ENCODE peak calls at places on chromosome 5, in ten cellular contexts. A is suprapubic skin, P is BJ, N is heart right ventricle, M is SK-N-SH, W is A673, U is psoas muscle, Z is endothelial cell of umbilical vein, G is fibroblast of lung, C is kidney epithelial cell. E is an unnamed sample.

GRCh38 chr5:91059409-91059808 is 323.7 kb downstream of the ARRDC3 start:
- DNase-seq in M (no peak), A (no peak), P (no peak), Z (peak; percentile 40), C (no peak), U (no peak), G (no peak), W (no peak), N (no peak), E (no peak)

GRCh38 chr5:66477591-66477990 is 118.6 kb upstream of the MAST4 start:
- DNase-seq in P (no peak), C (no peak), N (peak; percentile 23), W (no peak), Z (no peak), U (no peak), M (no peak), A (no peak), G (no peak), E (no peak)

GRCh38 chr5:98428806-98429205 is 344.7 kb upstream of the RGMB start:
- DNase-seq in M (no peak), G (peak; percentile 74), Z (peak; percentile 54), A (no peak), W (no peak), C (no peak), N (no peak), U (no peak), P (peak; percentile 50), E (peak; percentile 46)

GRCh38 chr5:119367502-119368237 is 11.9 kb downstream of the TNFAIP8 start:
- DNase-seq in C (no peak), M (no peak), P (no peak), U (no peak), W (no peak), N (no peak), Z (peak; percentile 75), A (no peak), G (peak; percentile 64), E (no peak)

GRCh38 chr5:68725905-68726683 is 367.7 kb upstream of the SLC30A5 start:
- DNase-seq in W (no peak), P (no peak), U (no peak), M (no peak), N (no peak), C (no peak), Z (no peak), G (no peak), A (no peak), E (no peak)

GRCh38 chr5:3210531-3210930 is 385.1 kb upstream of the IRX1 start:
- DNase-seq in P (no peak), Z (no peak), A (no peak), C (no peak), W (no peak), U (no peak), M (no peak), G (no peak), N (no peak), E (peak; percentile 53)

GRCh38 chr5:151150484-151151262 is 6.9 kb downstream of the ANXA6 start:
- DNase-seq in U (peak; percentile 73), N (peak; percentile 44), C (no peak), A (no peak), P (no peak), Z (peak; percentile 38), G (peak; percentile 21), W (peak; percentile 50), M (peak; percentile 42), E (peak; percentile 62)

GRCh38 chr5:154168395-154168794 is 22.1 kb upstream of the GALNT10 start:
- DNase-seq in Z (no peak), W (no peak), M (no peak), N (no peak), A (no peak), U (peak; percentile 52), C (no peak), G (no peak), P (no peak), E (no peak)

GRCh38 chr5:146721073-146721830 is 157.3 kb downstream of the PPP2R2B start:
- DNase-seq in G (peak; percentile 30), N (no peak), W (no peak), U (no peak), M (peak; percentile 38), Z (no peak), A (no peak), C (no peak), P (no peak), E (no peak)

GRCh38 chr5:135215617-135215995 is 181.6 kb upstream of the PITX1 start:
- DNase-seq in U (no peak), G (no peak), N (no peak), A (peak; percentile 27), M (no peak), P (no peak), Z (no peak), C (no peak), W (no peak), E (no peak)

GRCh38 chr5:126971455-126972019 is 58.8 kb downstream of the MARCHF3 start:
- DNase-seq in Z (peak; percentile 51), U (no peak), N (no peak), C (no peak), W (peak; percentile 21), G (no peak), P (no peak), M (no peak), A (no peak), E (no peak)

GRCh38 chr5:36478646-36479307 is 127.6 kb upstream of the SLC1A3 start:
- DNase-seq in W (no peak), M (no peak), P (no peak), A (no peak), N (no peak), C (no peak), G (peak; percentile 39), Z (no peak), U (no peak), E (no peak)

DNA sequence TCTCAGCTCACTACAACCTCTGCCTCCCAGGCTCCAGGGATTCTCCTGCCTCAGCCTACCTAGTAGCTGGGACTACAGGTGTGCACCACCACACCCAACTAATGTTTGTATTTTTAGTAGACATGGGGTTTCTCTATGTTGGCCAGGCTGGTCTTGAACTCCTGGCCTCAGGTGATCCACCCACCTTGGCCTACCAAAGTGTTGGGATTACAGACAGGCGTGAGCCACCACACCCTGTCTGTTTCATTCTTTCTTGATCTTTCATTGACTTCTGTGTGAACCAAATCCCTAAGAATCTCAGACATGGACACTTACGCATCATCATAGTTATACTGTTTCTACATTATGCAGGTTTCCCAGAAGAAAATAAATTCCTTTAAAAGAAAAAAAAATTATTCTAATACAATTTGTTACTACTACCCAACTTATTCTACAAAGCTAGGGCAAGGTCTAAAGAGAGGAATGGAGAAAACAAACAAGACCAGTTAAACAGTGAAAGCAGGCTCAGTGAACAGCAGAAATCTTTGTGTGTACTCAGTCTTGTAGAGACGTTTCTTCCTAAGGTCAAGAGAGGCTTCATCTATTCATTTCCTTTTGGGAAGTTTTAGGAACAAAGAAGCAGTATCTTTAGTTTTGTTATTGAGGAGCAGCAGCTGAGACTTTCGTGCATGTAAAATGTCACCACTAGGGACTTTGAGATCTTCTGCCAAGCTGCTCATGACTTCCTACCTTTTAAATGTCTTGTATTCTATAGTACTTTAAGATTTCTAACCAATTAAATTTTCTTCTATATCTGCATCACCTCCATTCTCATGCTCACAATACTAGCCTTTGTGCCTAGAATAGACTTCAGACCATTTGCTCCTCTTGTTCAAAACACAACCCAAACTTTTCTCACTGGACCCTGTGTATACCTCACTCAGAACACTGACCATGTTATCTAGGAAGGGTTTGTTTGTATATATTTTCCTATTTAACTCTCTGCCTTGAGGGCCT is 5.6 kb upstream of the HMGCR start:
- DNase-seq in C (no peak), Z (no peak), A (no peak), W (no peak), G (no peak), M (no peak), P (no peak), N (no peak), U (no peak), E (no peak)
- TF ChIP-seq CTCF in C (no peak), Z (no peak), A (no peak), W (peak; percentile 27), G (no peak), M (no peak), P (no peak), N (no peak), U (no peak), E (no peak)

GRCh38 chr5:38253759-38254158 is 4.6 kb upstream of the EGFLAM start:
- DNase-seq in G (no peak), C (no peak), A (no peak), W (no peak), U (no peak), Z (no peak), P (no peak), M (no peak), N (no peak), E (no peak)
- H3K27me3 ChIP-seq in G (peaks cover 26% of the 10 kb centered on the region), C (peaks cover 22% of the 10 kb centered on the region), A (peaks cover 60% of the 10 kb centered on the region), W (peaks cover 17% of the 10 kb centered on the region), U (peaks cover 36% of the 10 kb centered on the region), Z (peaks cover 25% of the 10 kb centered on the region), P (peaks cover 17% of the 10 kb centered on the region), M (peaks cover 32% of the 10 kb centered on the region), N (peaks cover 75% of the 10 kb centered on the region), E (peaks cover 33% of the 10 kb centered on the region)

DNA sequence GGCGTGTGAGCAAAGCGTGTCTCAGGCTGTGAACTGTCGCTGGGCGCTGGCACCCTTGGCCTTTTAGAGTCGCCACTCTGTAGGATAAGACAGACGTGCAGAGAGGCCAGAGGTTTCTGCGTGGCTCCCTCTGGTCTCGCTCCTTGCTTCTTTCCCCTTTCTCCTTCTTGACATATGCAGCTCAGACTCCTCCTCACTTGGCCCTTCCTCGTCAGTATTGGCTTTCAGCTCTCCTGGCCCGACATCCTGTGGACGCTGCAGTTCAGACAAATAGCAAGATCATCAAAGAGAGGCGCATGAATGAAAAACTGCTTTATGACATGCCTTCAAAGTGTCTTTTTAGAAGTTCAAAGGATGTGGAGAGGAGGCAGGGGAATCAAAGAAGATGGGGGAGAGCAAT is 116.8 kb upstream of the SPRY4 start:
- DNase-seq in A (no peak), M (no peak), U (no peak), N (no peak), Z (no peak), W (no peak), C (no peak), G (no peak), P (no peak), E (no peak)
- TF ChIP-seq CTCF in A (no peak), M (no peak), U (no peak), N (no peak), Z (no peak), W (no peak), C (no peak), G (peak; percentile 23), P (no peak), E (no peak)

GRCh38 chr5:176765687-176766086 is 44.7 kb upstream of the UNC5A start:
- DNase-seq in P (no peak), W (no peak), U (no peak), C (no peak), N (no peak), A (no peak), M (no peak), G (no peak), Z (no peak), E (no peak)

GRCh38 chr5:176762489-176762888 is 47.9 kb upstream of the UNC5A start:
- DNase-seq in W (no peak), M (no peak), A (no peak), Z (no peak), P (no peak), C (no peak), G (no peak), N (no peak), U (no peak), E (no peak)

DNA sequence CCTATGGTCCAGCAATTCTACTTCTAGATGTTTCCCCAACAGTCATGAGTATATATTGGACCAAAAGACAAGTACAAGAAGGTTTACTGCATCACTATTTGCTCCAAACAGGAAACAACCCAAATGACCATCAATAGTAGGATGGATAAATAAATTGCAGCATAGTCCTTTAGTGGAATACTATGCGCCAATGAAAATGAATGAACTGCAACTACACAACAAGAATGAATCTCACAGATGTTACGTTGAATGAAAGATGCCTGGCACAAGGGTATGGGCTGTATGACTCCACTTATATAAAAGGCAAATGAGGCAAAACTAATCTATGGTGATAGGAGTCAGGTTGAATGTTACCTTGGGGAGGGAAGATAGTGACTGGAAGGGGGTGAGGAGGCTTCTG is 48.6 kb upstream of the UNC5A start:
- DNase-seq in A (no peak), Z (no peak), M (no peak), W (no peak), G (no peak), N (no peak), C (no peak), P (no peak), U (no peak), E (no peak)
- H3K27me3 ChIP-seq in A (peaks cover 13% of the 10 kb centered on the region), Z (no peaks in the 10 kb centered on the region), M (no peaks in the 10 kb centered on the region), W (peaks cover 5% of the 10 kb centered on the region), G (no peaks in the 10 kb centered on the region), N (peaks cover 17% of the 10 kb centered on the region), C (no peaks in the 10 kb centered on the region), P (no peaks in the 10 kb centered on the region), U (no peaks in the 10 kb centered on the region), E (no peaks in the 10 kb centered on the region)